ENCODE peak calls at places on chromosomes 7 and 10, in seven cellular contexts. One of them, this sample, is unnamed.
A peak's percentile ranks its signal among the peaks of the same experiment; 100 is the strongest.

GRCh38 chr7:30087371-30087770 is 47.4 kb upstream of the MTURN start:
- DNase-seq in CD4-positive, alpha-beta T cell: no peak
- DNase-seq in NCI-H774: no peak
- DNase-seq in NCI-H460: no peak
- DNase-seq in left cardiac atrium: no peak
- DNase-seq in NCI-H2081 treated with DMSO at 0.1 percent for 48 hours: no peak
- DNase-seq in activated CD4-positive, alpha-beta T cell treated with anti-CD3 and anti-CD28 coated beads, Interleukin-2, amount 10 ng/mL, durations not matched to agents 7 days and 5 days: no peak
- DNase-seq in this sample: no peak

GRCh38 chr7:15007507-15007906 is 105.0 kb upstream of the DGKB start:
- DNase-seq in left cardiac atrium: no peak
- DNase-seq in NCI-H774: no peak
- DNase-seq in CD4-positive, alpha-beta T cell: no peak
- DNase-seq in NCI-H2081 treated with DMSO at 0.1 percent for 48 hours: no peak
- DNase-seq in NCI-H460: peak; percentile 19
- DNase-seq in activated CD4-positive, alpha-beta T cell treated with anti-CD3 and anti-CD28 coated beads, Interleukin-2, amount 10 ng/mL, durations not matched to agents 7 days and 5 days: no peak
- DNase-seq in this sample: no peak

GRCh38 chr7:128835790-128836641 is 5.8 kb downstream of the FLNC start:
- DNase-seq in activated CD4-positive, alpha-beta T cell treated with anti-CD3 and anti-CD28 coated beads, Interleukin-2, amount 10 ng/mL, durations not matched to agents 7 days and 5 days: no peak
- DNase-seq in CD4-positive, alpha-beta T cell: no peak
- DNase-seq in left cardiac atrium: no peak
- DNase-seq in NCI-H2081 treated with DMSO at 0.1 percent for 48 hours: no peak
- DNase-seq in NCI-H774: no peak
- DNase-seq in NCI-H460: no peak
- DNase-seq in this sample: no peak

GRCh38 chr10:31242902-31243301 is 76.1 kb upstream of the ZEB1 start:
- DNase-seq in NCI-H2081 treated with DMSO at 0.1 percent for 48 hours: no peak
- DNase-seq in activated CD4-positive, alpha-beta T cell treated with anti-CD3 and anti-CD28 coated beads, Interleukin-2, amount 10 ng/mL, durations not matched to agents 7 days and 5 days: peak; percentile 6
- DNase-seq in left cardiac atrium: peak; percentile 28
- DNase-seq in NCI-H460: peak; percentile 7
- DNase-seq in CD4-positive, alpha-beta T cell: no peak
- DNase-seq in NCI-H774: no peak
- DNase-seq in this sample: no peak

GRCh38 chr7:139976838-139977656 is 85.7 kb downstream of the PARP12 start:
- DNase-seq in CD4-positive, alpha-beta T cell: no peak
- DNase-seq in NCI-H2081 treated with DMSO at 0.1 percent for 48 hours: no peak
- DNase-seq in NCI-H774: no peak
- DNase-seq in activated CD4-positive, alpha-beta T cell treated with anti-CD3 and anti-CD28 coated beads, Interleukin-2, amount 10 ng/mL, durations not matched to agents 7 days and 5 days: no peak
- DNase-seq in NCI-H460: no peak
- DNase-seq in left cardiac atrium: no peak
- DNase-seq in this sample: no peak

GRCh38 chr7:19284596-19285300 is 139.5 kb upstream of the FERD3L start:
- DNase-seq in NCI-H460: no peak
- DNase-seq in NCI-H774: no peak
- DNase-seq in NCI-H2081 treated with DMSO at 0.1 percent for 48 hours: no peak
- DNase-seq in left cardiac atrium: no peak
- DNase-seq in activated CD4-positive, alpha-beta T cell treated with anti-CD3 and anti-CD28 coated beads, Interleukin-2, amount 10 ng/mL, durations not matched to agents 7 days and 5 days: no peak
- DNase-seq in CD4-positive, alpha-beta T cell: no peak
- DNase-seq in this sample: no peak

GRCh38 chr7:73631558-73631957 is 7.2 kb upstream of the MLXIPL start:
- DNase-seq in CD4-positive, alpha-beta T cell: no peak
- DNase-seq in NCI-H2081 treated with DMSO at 0.1 percent for 48 hours: no peak
- DNase-seq in NCI-H460: no peak
- DNase-seq in activated CD4-positive, alpha-beta T cell treated with anti-CD3 and anti-CD28 coated beads, Interleukin-2, amount 10 ng/mL, durations not matched to agents 7 days and 5 days: no peak
- DNase-seq in NCI-H774: no peak
- DNase-seq in left cardiac atrium: no peak
- DNase-seq in this sample: no peak

GRCh38 chr10:52443419-52444388 is 129.6 kb downstream of the DKK1 start:
- DNase-seq in NCI-H2081 treated with DMSO at 0.1 percent for 48 hours: no peak
- DNase-seq in NCI-H460: no peak
- DNase-seq in activated CD4-positive, alpha-beta T cell treated with anti-CD3 and anti-CD28 coated beads, Interleukin-2, amount 10 ng/mL, durations not matched to agents 7 days and 5 days: no peak
- DNase-seq in NCI-H774: no peak
- DNase-seq in CD4-positive, alpha-beta T cell: no peak
- DNase-seq in left cardiac atrium: no peak
- DNase-seq in this sample: no peak

GRCh38 chr7:36620166-36620708 is 104.1 kb downstream of the AOAH start:
- DNase-seq in activated CD4-positive, alpha-beta T cell treated with anti-CD3 and anti-CD28 coated beads, Interleukin-2, amount 10 ng/mL, durations not matched to agents 7 days and 5 days: no peak
- DNase-seq in NCI-H2081 treated with DMSO at 0.1 percent for 48 hours: no peak
- DNase-seq in NCI-H460: no peak
- DNase-seq in CD4-positive, alpha-beta T cell: no peak
- DNase-seq in NCI-H774: no peak
- DNase-seq in left cardiac atrium: no peak
- DNase-seq in this sample: peak; percentile 44

GRCh38 chr10:58439632-58440364 is 54.6 kb downstream of the TFAM start:
- DNase-seq in NCI-H460: no peak
- DNase-seq in NCI-H2081 treated with DMSO at 0.1 percent for 48 hours: no peak
- DNase-seq in CD4-positive, alpha-beta T cell: no peak
- DNase-seq in NCI-H774: no peak
- DNase-seq in activated CD4-positive, alpha-beta T cell treated with anti-CD3 and anti-CD28 coated beads, Interleukin-2, amount 10 ng/mL, durations not matched to agents 7 days and 5 days: no peak
- DNase-seq in left cardiac atrium: no peak
- DNase-seq in this sample: no peak

GRCh38 chr7:43784030-43785001 is 25.8 kb downstream of the BLVRA start:
- DNase-seq in CD4-positive, alpha-beta T cell: no peak
- DNase-seq in NCI-H2081 treated with DMSO at 0.1 percent for 48 hours: no peak
- DNase-seq in left cardiac atrium: no peak
- DNase-seq in NCI-H460: no peak
- DNase-seq in NCI-H774: no peak
- DNase-seq in activated CD4-positive, alpha-beta T cell treated with anti-CD3 and anti-CD28 coated beads, Interleukin-2, amount 10 ng/mL, durations not matched to agents 7 days and 5 days: no peak
- DNase-seq in this sample: no peak

GRCh38 chr7:44622342-44623151 is 16.1 kb downstream of the OGDH start:
- DNase-seq in NCI-H774: no peak
- DNase-seq in activated CD4-positive, alpha-beta T cell treated with anti-CD3 and anti-CD28 coated beads, Interleukin-2, amount 10 ng/mL, durations not matched to agents 7 days and 5 days: peak; percentile 53
- DNase-seq in CD4-positive, alpha-beta T cell: no peak
- DNase-seq in left cardiac atrium: no peak
- DNase-seq in NCI-H460: no peak
- DNase-seq in NCI-H2081 treated with DMSO at 0.1 percent for 48 hours: no peak
- DNase-seq in this sample: no peak

GRCh38 chr7:76211216-76211615 is 9.5 kb downstream of the SRRM3 start:
- DNase-seq in NCI-H774: no peak
- DNase-seq in activated CD4-positive, alpha-beta T cell treated with anti-CD3 and anti-CD28 coated beads, Interleukin-2, amount 10 ng/mL, durations not matched to agents 7 days and 5 days: no peak
- DNase-seq in CD4-positive, alpha-beta T cell: no peak
- DNase-seq in NCI-H460: no peak
- DNase-seq in left cardiac atrium: no peak
- DNase-seq in NCI-H2081 treated with DMSO at 0.1 percent for 48 hours: no peak
- DNase-seq in this sample: no peak

GRCh38 chr7:117127585-117128168 is 174.4 kb downstream of the ST7 start:
- DNase-seq in NCI-H774: peak; percentile 59
- DNase-seq in activated CD4-positive, alpha-beta T cell treated with anti-CD3 and anti-CD28 coated beads, Interleukin-2, amount 10 ng/mL, durations not matched to agents 7 days and 5 days: peak; percentile 70
- DNase-seq in NCI-H460: peak; percentile 54
- DNase-seq in NCI-H2081 treated with DMSO at 0.1 percent for 48 hours: peak; percentile 19
- DNase-seq in CD4-positive, alpha-beta T cell: peak; percentile 26
- DNase-seq in left cardiac atrium: peak; percentile 52
- DNase-seq in this sample: peak; percentile 57

GRCh38 chr10:12201543-12201942 is 5.6 kb downstream of the CDC123 start:
- DNase-seq in left cardiac atrium: no peak
- DNase-seq in NCI-H460: no peak
- DNase-seq in NCI-H774: no peak
- DNase-seq in activated CD4-positive, alpha-beta T cell treated with anti-CD3 and anti-CD28 coated beads, Interleukin-2, amount 10 ng/mL, durations not matched to agents 7 days and 5 days: no peak
- DNase-seq in CD4-positive, alpha-beta T cell: no peak
- DNase-seq in NCI-H2081 treated with DMSO at 0.1 percent for 48 hours: no peak
- DNase-seq in this sample: no peak

GRCh38 chr7:26305869-26306665 is 14.4 kb downstream of the SNX10 start:
- DNase-seq in activated CD4-positive, alpha-beta T cell treated with anti-CD3 and anti-CD28 coated beads, Interleukin-2, amount 10 ng/mL, durations not matched to agents 7 days and 5 days: no peak
- DNase-seq in NCI-H2081 treated with DMSO at 0.1 percent for 48 hours: no peak
- DNase-seq in NCI-H460: no peak
- DNase-seq in CD4-positive, alpha-beta T cell: no peak
- DNase-seq in left cardiac atrium: no peak
- DNase-seq in NCI-H774: no peak
- DNase-seq in this sample: no peak

GRCh38 chr10:87715727-87716670 is 56.3 kb downstream of the PAPSS2 start:
- DNase-seq in CD4-positive, alpha-beta T cell: no peak
- DNase-seq in activated CD4-positive, alpha-beta T cell treated with anti-CD3 and anti-CD28 coated beads, Interleukin-2, amount 10 ng/mL, durations not matched to agents 7 days and 5 days: no peak
- DNase-seq in NCI-H460: no peak
- DNase-seq in NCI-H774: no peak
- DNase-seq in left cardiac atrium: no peak
- DNase-seq in NCI-H2081 treated with DMSO at 0.1 percent for 48 hours: no peak
- DNase-seq in this sample: no peak

GRCh38 chr10:1608408-1609037 is 128.8 kb downstream of the ADARB2 start:
- DNase-seq in NCI-H2081 treated with DMSO at 0.1 percent for 48 hours: no peak
- DNase-seq in CD4-positive, alpha-beta T cell: no peak
- DNase-seq in activated CD4-positive, alpha-beta T cell treated with anti-CD3 and anti-CD28 coated beads, Interleukin-2, amount 10 ng/mL, durations not matched to agents 7 days and 5 days: no peak
- DNase-seq in NCI-H460: no peak
- DNase-seq in left cardiac atrium: no peak
- DNase-seq in NCI-H774: no peak
- DNase-seq in this sample: no peak

GRCh38 chr10:108166401-108166800 is 1001.9 kb upstream of the SORCS1 start:
- DNase-seq in NCI-H460: no peak
- DNase-seq in NCI-H774: no peak
- DNase-seq in activated CD4-positive, alpha-beta T cell treated with anti-CD3 and anti-CD28 coated beads, Interleukin-2, amount 10 ng/mL, durations not matched to agents 7 days and 5 days: no peak
- DNase-seq in left cardiac atrium: no peak
- DNase-seq in NCI-H2081 treated with DMSO at 0.1 percent for 48 hours: no peak
- DNase-seq in CD4-positive, alpha-beta T cell: no peak
- DNase-seq in this sample: no peak

This sample was measured in NCI-H345.